ENCODE peak calls at places on chromosomes 7 and 10, in five cellular contexts. Q is esophagus muscularis mucosa, O is astrocyte of the spinal cord, M is IMR-90, Y is HCT116. D is an unnamed sample.

GRCh38 chr7:152564656-152565055 is 111.3 kb downstream of the XRCC2 start:
- DNase-seq in O (no peak), Y (no peak), M (no peak), Q (no peak), D (no peak)

GRCh38 chr10:101646369-101646768 is 48.6 kb downstream of the FBXW4 start:
- DNase-seq in O (no peak), Y (no peak), M (no peak), Q (no peak), D (no peak)

GRCh38 chr10:3480281-3480999 is 304.6 kb downstream of the KLF6 start:
- DNase-seq in M (no peak), Q (no peak), Y (no peak), O (no peak), D (no peak)

GRCh38 chr10:114653926-114654325 is 4.1 kb downstream of the ABLIM1 start:
- DNase-seq in M (no peak), Y (no peak), Q (no peak), O (no peak), D (no peak)

GRCh38 chr7:38550881-38551280 is 80.3 kb downstream of the AMPH start:
- DNase-seq in Y (no peak), O (no peak), M (no peak), Q (peak; percentile 24), D (no peak)

GRCh38 chr7:152883858-152884257 is 124.3 kb downstream of the ACTR3B start:
- DNase-seq in O (no peak), Q (no peak), M (no peak), Y (no peak), D (no peak)

GRCh38 chr7:121372376-121373024 is 23.6 kb downstream of the FAM3C start:
- DNase-seq in O (no peak), M (peak; percentile 6), Y (no peak), Q (no peak), D (no peak)

GRCh38 chr7:115340828-115341227 is 418.9 kb downstream of the MDFIC start:
- DNase-seq in Y (peak; percentile 47), O (peak; percentile 91), Q (no peak), M (peak; percentile 94), D (peak; percentile 77)

GRCh38 chr7:116524609-116525297 is at the start of gene CAV1:
- DNase-seq in Q (no peak), O (peak; percentile 97), M (peak; percentile 92), Y (peak; percentile 92), D (peak; percentile 93)

GRCh38 chr7:30694774-30695721 is 12.8 kb upstream of the CRHR2 start:
- DNase-seq in O (no peak), M (no peak), Q (no peak), Y (no peak), D (no peak)

GRCh38 chr7:2604608-2605174 is 27.1 kb upstream of the TTYH3 start:
- DNase-seq in Y (no peak), Q (no peak), O (no peak), M (no peak), D (no peak)

GRCh38 chr10:28668363-28669226 is 8.7 kb upstream of the BAMBI start:
- DNase-seq in M (no peak), Y (no peak), Q (no peak), O (no peak), D (no peak)

GRCh38 chr10:114478281-114478680 is 74.0 kb upstream of the AFAP1L2 start:
- DNase-seq in O (no peak), Y (no peak), Q (no peak), M (no peak), D (peak; percentile 16)

GRCh38 chr10:58608356-58608755 is 95.7 kb downstream of the BICC1 start:
- DNase-seq in Y (no peak), O (peak; percentile 16), M (peak; percentile 55), Q (no peak), D (no peak)

GRCh38 chr7:70694357-70694908 is 437.5 kb upstream of the GALNT17 start:
- DNase-seq in O (peak; percentile 37), Y (no peak), Q (no peak), M (peak; percentile 28), D (no peak)

GRCh38 chr7:26650081-26650480 is 214.3 kb downstream of the SKAP2 start:
- DNase-seq in M (no peak), Q (no peak), Y (no peak), O (no peak), D (no peak)

GRCh38 chr7:22356010-22356854 is 722 bp downstream of the RAPGEF5 start:
- DNase-seq in M (no peak), Y (no peak), O (no peak), Q (no peak), D (no peak)

GRCh38 chr10:132899054-132899750 is 43.2 kb downstream of the CFAP46 start:
- DNase-seq in O (no peak), Y (no peak), M (no peak), Q (no peak), D (no peak)

GRCh38 chr7:132205515-132205914 is 370.8 kb downstream of the PLXNA4 start:
- DNase-seq in Q (no peak), M (no peak), O (no peak), Y (no peak), D (no peak)

GRCh38 chr7:50304911-50305621 is 550 bp downstream of the IKZF1 start:
- DNase-seq in M (no peak), O (peak; percentile 1), Q (no peak), Y (no peak), D (no peak)

GRCh38 chr7:136585954-136586670 is 282.3 kb upstream of the CHRM2 start:
- DNase-seq in O (no peak), M (no peak), Y (no peak), Q (no peak), D (no peak)

GRCh38 chr10:44975487-44976331 is 2.9 kb downstream of the DEPP1 start:
- DNase-seq in Y (peak; percentile 23), M (peak; percentile 76), O (peak; percentile 81), Q (no peak), D (peak; percentile 30)

GRCh38 chr10:44952779-44953231 is 6.8 kb upstream of the RASSF4 start:
- DNase-seq in O (no peak), Y (no peak), M (no peak), Q (no peak), D (no peak)

DNA sequence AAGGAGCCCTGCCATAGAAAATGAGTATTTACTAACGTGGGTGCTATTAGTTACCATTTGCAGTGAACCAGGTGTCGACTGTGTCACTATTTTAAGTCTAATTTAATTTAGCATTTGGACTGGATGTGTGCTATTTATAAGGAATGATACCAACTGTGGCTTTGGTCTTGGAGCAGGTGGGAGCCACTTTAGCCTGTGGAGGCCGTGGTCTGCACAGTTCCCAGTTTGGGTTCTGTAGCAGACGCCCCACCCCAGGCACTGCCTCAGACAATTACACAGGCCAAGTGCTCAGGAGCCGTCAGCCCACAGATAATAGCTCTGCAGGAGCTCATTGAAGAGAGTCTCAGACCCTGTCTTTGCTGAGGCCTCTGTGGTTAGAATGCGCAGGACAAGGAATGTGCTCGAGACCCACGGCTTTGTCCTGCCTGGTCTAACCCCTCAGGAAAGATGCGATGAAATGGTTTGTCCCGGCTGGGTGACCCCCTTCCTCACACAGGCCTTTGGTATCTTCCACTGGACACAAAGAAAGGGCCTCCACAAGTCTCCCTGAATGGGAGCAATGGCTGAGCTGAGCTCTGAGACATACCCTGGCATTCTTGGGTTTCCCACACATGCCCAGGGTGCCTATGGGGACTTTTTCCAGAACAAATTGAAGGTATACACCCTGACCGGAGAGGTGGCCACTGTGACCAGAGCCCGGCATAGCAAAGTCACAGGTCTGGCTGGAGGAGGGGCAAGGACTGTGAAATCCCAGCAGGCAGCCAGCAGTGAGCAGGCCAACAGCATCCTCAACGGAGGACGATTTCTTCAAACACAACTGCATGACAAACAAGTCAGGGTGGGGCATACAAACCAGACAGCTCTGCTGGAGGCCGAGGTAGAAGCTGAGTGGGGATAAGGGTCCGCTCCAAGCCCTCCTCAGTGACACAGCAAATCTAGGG is 251.2 kb downstream of the ARHGAP12 start:
- DNase-seq in O (peak; percentile 44), Y (no peak), Q (no peak), M (no peak), D (no peak)
- H3K4me3 ChIP-seq in O (no peak overlapping the region), Y (no peak overlapping the region), Q (no peak overlapping the region), M (no peak overlapping the region), D (no peak overlapping the region)

GRCh38 chr10:35412336-35412735 is 76.0 kb downstream of the CCNY start:
- DNase-seq in Y (no peak), Q (no peak), M (peak; percentile 28), O (no peak), D (no peak)

GRCh38 chr10:35413985-35414861 is 77.9 kb downstream of the CCNY start:
- DNase-seq in Y (no peak), M (peak; percentile 54), Q (no peak), O (peak; percentile 54), D (no peak)

GRCh38 chr10:35416628-35417625 is 80.6 kb downstream of the CCNY start:
- DNase-seq in Q (no peak), O (no peak), Y (no peak), M (peak; percentile 19), D (no peak)

GRCh38 chr10:35412900-35413491 is 76.7 kb downstream of the CCNY start:
- DNase-seq in O (peak; percentile 62), M (peak; percentile 61), Q (no peak), Y (no peak), D (no peak)

GRCh38 chr10:35415505-35415904 is 79.2 kb downstream of the CCNY start:
- DNase-seq in M (peak; percentile 19), Y (no peak), O (no peak), Q (no peak), D (no peak)
- H3K4me3 ChIP-seq in M (no peak overlapping the region), Y (no peak overlapping the region), O (no peak overlapping the region), Q (no peak overlapping the region), D (no peak overlapping the region)

DNA sequence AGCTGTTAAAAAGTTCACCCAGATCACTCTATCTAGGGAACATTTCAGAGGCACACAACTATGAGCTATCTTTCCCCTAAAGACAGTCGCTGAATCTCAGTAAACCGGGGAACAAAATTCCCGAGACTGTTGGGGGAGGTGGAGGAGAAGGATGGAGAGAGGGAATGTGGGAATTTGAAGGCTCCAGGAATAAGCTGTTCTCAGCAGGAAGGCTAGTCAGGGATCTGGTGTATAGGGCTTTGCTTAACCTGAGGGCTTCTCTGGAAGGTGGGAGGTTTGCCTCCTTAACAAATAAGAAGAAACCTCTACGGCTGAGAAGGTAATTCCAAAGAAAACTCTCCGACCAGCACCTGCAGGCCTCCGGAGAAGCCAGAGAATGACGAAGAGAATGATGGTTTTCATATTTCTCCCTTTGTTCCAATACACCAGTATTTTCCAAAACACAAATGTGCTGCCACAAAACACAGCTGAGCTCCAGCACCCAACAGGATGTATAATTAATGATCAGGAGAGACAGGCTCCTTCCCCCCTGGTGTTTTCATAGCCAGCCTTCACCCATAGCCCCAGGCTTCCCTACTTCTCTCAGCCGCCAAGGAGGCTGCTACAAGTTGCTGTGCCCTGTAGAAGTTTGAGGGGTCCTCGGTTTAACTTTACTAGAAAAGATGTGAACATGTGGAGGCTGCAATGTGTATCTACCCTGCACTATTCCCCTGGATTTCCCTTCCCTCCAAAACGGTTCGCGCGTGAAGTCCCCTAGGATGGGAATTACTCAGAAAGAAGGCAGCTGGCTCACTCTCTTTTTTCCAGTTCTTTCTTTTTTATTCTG is 2.0 kb downstream of the KCNMA1 start:
- DNase-seq in M (no peak), O (no peak), Y (no peak), Q (no peak), D (no peak)
- H3K4me3 ChIP-seq in M (no peak overlapping the region), O (peak overlapping the region; percentile 87), Y (no peak overlapping the region), Q (peak overlapping the region; percentile 86), D (peak overlapping the region; percentile 83)

GRCh38 chr10:131871673-131872005 is 29.2 kb upstream of the PPP2R2D start:
- DNase-seq in M (no peak), O (no peak), Q (no peak), Y (no peak), D (no peak)

GRCh38 chr10:131872837-131873375 is 27.9 kb upstream of the PPP2R2D start:
- DNase-seq in M (no peak), Y (no peak), O (no peak), Q (no peak), D (no peak)

GRCh38 chr10:131870411-131870810 is 30.4 kb upstream of the PPP2R2D start:
- DNase-seq in M (no peak), O (no peak), Y (no peak), Q (no peak), D (no peak)

GRCh38 chr10:131870831-131871672 is 29.8 kb upstream of the PPP2R2D start:
- DNase-seq in O (no peak), Y (no peak), Q (no peak), M (peak; percentile 11), D (no peak)

GRCh38 chr10:131872011-131872836 is 28.6 kb upstream of the PPP2R2D start:
- DNase-seq in Q (no peak), O (no peak), Y (no peak), M (no peak), D (no peak)
- H3K4me3 ChIP-seq in Q (no peak overlapping the region), O (no peak overlapping the region), Y (no peak overlapping the region), M (no peak overlapping the region), D (no peak overlapping the region)

D was measured in skeletal muscle cell.